ENCODE peak calls at places on chromosomes 4 and X, in six cellular contexts. One of them, this sample, is unnamed.

GRCh38 chr4:2829321-2829932 is 14.2 kb upstream of the ADD1 start:
- DNase-seq in NCI-H1105: no peak
- DNase-seq in Karpas-422: no peak
- DNase-seq in activated CD4-positive, alpha-beta T cell treated with anti-CD3 and anti-CD28 coated beads for 36 hours: no peak
- DNase-seq in astrocyte: no peak
- DNase-seq in activated naive CD4-positive, alpha-beta T cell treated with anti-CD3 and anti-CD28 coated beads for 36 hours: no peak
- DNase-seq in this sample: no peak

GRCh38 chr4:149987330-149987751 is 90.9 kb upstream of the DCLK2 start:
- DNase-seq in NCI-H1105: no peak
- DNase-seq in Karpas-422: no peak
- DNase-seq in activated CD4-positive, alpha-beta T cell treated with anti-CD3 and anti-CD28 coated beads for 36 hours: no peak
- DNase-seq in astrocyte: no peak
- DNase-seq in activated naive CD4-positive, alpha-beta T cell treated with anti-CD3 and anti-CD28 coated beads for 36 hours: no peak
- DNase-seq in this sample: no peak

GRCh38 chr4:48909697-48910096 is 3.1 kb upstream of the OCIAD2 start:
- DNase-seq in NCI-H1105: no peak
- DNase-seq in Karpas-422: peak
- DNase-seq in activated CD4-positive, alpha-beta T cell treated with anti-CD3 and anti-CD28 coated beads for 36 hours: peak
- DNase-seq in astrocyte: peak
- DNase-seq in activated naive CD4-positive, alpha-beta T cell treated with anti-CD3 and anti-CD28 coated beads for 36 hours: peak
- DNase-seq in this sample: no peak

GRCh38 chr4:1714303-1715001 is 2.3 kb upstream of the SLBP start:
- DNase-seq in NCI-H1105: no peak
- DNase-seq in Karpas-422: peak
- DNase-seq in activated CD4-positive, alpha-beta T cell treated with anti-CD3 and anti-CD28 coated beads for 36 hours: no peak
- DNase-seq in astrocyte: no peak
- DNase-seq in activated naive CD4-positive, alpha-beta T cell treated with anti-CD3 and anti-CD28 coated beads for 36 hours: no peak
- DNase-seq in this sample: no peak

GRCh38 chr4:164731827-164732474 is 22.0 kb upstream of the SMIM31 start:
- DNase-seq in NCI-H1105: peak
- DNase-seq in Karpas-422: peak
- DNase-seq in activated CD4-positive, alpha-beta T cell treated with anti-CD3 and anti-CD28 coated beads for 36 hours: peak
- DNase-seq in astrocyte: peak
- DNase-seq in activated naive CD4-positive, alpha-beta T cell treated with anti-CD3 and anti-CD28 coated beads for 36 hours: peak
- DNase-seq in this sample: peak

GRCh38 chr4:185068837-185069236 is 50.5 kb downstream of the HELT start:
- DNase-seq in NCI-H1105: no peak
- DNase-seq in Karpas-422: no peak
- DNase-seq in activated CD4-positive, alpha-beta T cell treated with anti-CD3 and anti-CD28 coated beads for 36 hours: no peak
- DNase-seq in astrocyte: no peak
- DNase-seq in activated naive CD4-positive, alpha-beta T cell treated with anti-CD3 and anti-CD28 coated beads for 36 hours: no peak
- DNase-seq in this sample: no peak

GRCh38 chr4:104592894-104593470 is 98.3 kb upstream of the CXXC4 start:
- DNase-seq in NCI-H1105: no peak
- DNase-seq in Karpas-422: no peak
- DNase-seq in activated CD4-positive, alpha-beta T cell treated with anti-CD3 and anti-CD28 coated beads for 36 hours: no peak
- DNase-seq in astrocyte: peak
- DNase-seq in activated naive CD4-positive, alpha-beta T cell treated with anti-CD3 and anti-CD28 coated beads for 36 hours: no peak
- DNase-seq in this sample: no peak

GRCh38 chr4:7813674-7814073 is 126.0 kb downstream of the AFAP1 start:
- DNase-seq in NCI-H1105: no peak
- DNase-seq in Karpas-422: no peak
- DNase-seq in activated CD4-positive, alpha-beta T cell treated with anti-CD3 and anti-CD28 coated beads for 36 hours: peak
- DNase-seq in astrocyte: peak
- DNase-seq in activated naive CD4-positive, alpha-beta T cell treated with anti-CD3 and anti-CD28 coated beads for 36 hours: no peak
- DNase-seq in this sample: no peak

GRCh38 chr4:113050837-113051236 is 1.4 kb downstream of the ANK2 start:
- DNase-seq in NCI-H1105: no peak
- DNase-seq in Karpas-422: no peak
- DNase-seq in activated CD4-positive, alpha-beta T cell treated with anti-CD3 and anti-CD28 coated beads for 36 hours: no peak
- DNase-seq in astrocyte: no peak
- DNase-seq in activated naive CD4-positive, alpha-beta T cell treated with anti-CD3 and anti-CD28 coated beads for 36 hours: no peak
- DNase-seq in this sample: no peak

GRCh38 chr4:137283737-137284136 is 248.6 kb downstream of the PCDH18 start:
- DNase-seq in NCI-H1105: no peak
- DNase-seq in Karpas-422: no peak
- DNase-seq in activated CD4-positive, alpha-beta T cell treated with anti-CD3 and anti-CD28 coated beads for 36 hours: no peak
- DNase-seq in astrocyte: peak
- DNase-seq in activated naive CD4-positive, alpha-beta T cell treated with anti-CD3 and anti-CD28 coated beads for 36 hours: no peak
- DNase-seq in this sample: no peak

GRCh38 chrX:120672389-120672788 is 42.5 kb upstream of the C1GALT1C1 start:
- DNase-seq in NCI-H1105: no peak
- DNase-seq in Karpas-422: no peak
- DNase-seq in activated CD4-positive, alpha-beta T cell treated with anti-CD3 and anti-CD28 coated beads for 36 hours: no peak
- DNase-seq in astrocyte: peak
- DNase-seq in activated naive CD4-positive, alpha-beta T cell treated with anti-CD3 and anti-CD28 coated beads for 36 hours: no peak
- DNase-seq in this sample: no peak

GRCh38 chr4:26860922-26861433 is 337 bp downstream of the STIM2 start:
- DNase-seq in NCI-H1105: no peak
- DNase-seq in Karpas-422: peak
- DNase-seq in activated CD4-positive, alpha-beta T cell treated with anti-CD3 and anti-CD28 coated beads for 36 hours: peak
- DNase-seq in astrocyte: peak
- DNase-seq in activated naive CD4-positive, alpha-beta T cell treated with anti-CD3 and anti-CD28 coated beads for 36 hours: peak
- DNase-seq in this sample: peak

GRCh38 chr4:187826725-187827124 is 168.8 kb upstream of the ZFP42 start:
- DNase-seq in NCI-H1105: no peak
- DNase-seq in Karpas-422: peak
- DNase-seq in activated CD4-positive, alpha-beta T cell treated with anti-CD3 and anti-CD28 coated beads for 36 hours: no peak
- DNase-seq in astrocyte: no peak
- DNase-seq in activated naive CD4-positive, alpha-beta T cell treated with anti-CD3 and anti-CD28 coated beads for 36 hours: no peak
- DNase-seq in this sample: no peak

GRCh38 chr4:71052034-71052433 is 58.6 kb downstream of the DCK start:
- DNase-seq in NCI-H1105: no peak
- DNase-seq in Karpas-422: no peak
- DNase-seq in activated CD4-positive, alpha-beta T cell treated with anti-CD3 and anti-CD28 coated beads for 36 hours: no peak
- DNase-seq in astrocyte: no peak
- DNase-seq in activated naive CD4-positive, alpha-beta T cell treated with anti-CD3 and anti-CD28 coated beads for 36 hours: no peak
- DNase-seq in this sample: no peak

GRCh38 chr4:48315728-48316630 is 25.4 kb upstream of the SLAIN2 start:
- DNase-seq in NCI-H1105: peak
- DNase-seq in Karpas-422: peak
- DNase-seq in activated CD4-positive, alpha-beta T cell treated with anti-CD3 and anti-CD28 coated beads for 36 hours: peak
- DNase-seq in astrocyte: peak
- DNase-seq in activated naive CD4-positive, alpha-beta T cell treated with anti-CD3 and anti-CD28 coated beads for 36 hours: peak
- DNase-seq in this sample: peak

GRCh38 chr4:135225551-135225950 is 1024.0 kb upstream of the PABPC4L start:
- DNase-seq in NCI-H1105: no peak
- DNase-seq in Karpas-422: no peak
- DNase-seq in activated CD4-positive, alpha-beta T cell treated with anti-CD3 and anti-CD28 coated beads for 36 hours: no peak
- DNase-seq in astrocyte: no peak
- DNase-seq in activated naive CD4-positive, alpha-beta T cell treated with anti-CD3 and anti-CD28 coated beads for 36 hours: no peak
- DNase-seq in this sample: no peak

GRCh38 chr4:103478729-103479128 is 241.1 kb downstream of the TACR3 start:
- DNase-seq in NCI-H1105: no peak
- DNase-seq in Karpas-422: no peak
- DNase-seq in activated CD4-positive, alpha-beta T cell treated with anti-CD3 and anti-CD28 coated beads for 36 hours: no peak
- DNase-seq in astrocyte: no peak
- DNase-seq in activated naive CD4-positive, alpha-beta T cell treated with anti-CD3 and anti-CD28 coated beads for 36 hours: no peak
- DNase-seq in this sample: no peak